ENCODE peak calls at places on chromosomes 1 and 21, in ten cellular contexts. L is GM12865, B is EL, Y is NCI-H2081, U is H54, A is PC-9, R is hippocampal formation, J is hepatic stellate cell, P is endodermal cell, H is cardiac fibroblast. F is an unnamed sample.

GRCh38 chr1:53572061-53572801 is 113.0 kb downstream of the DMRTB1 start:
- DNase-seq in L (no peak), R (no peak), B (peak; percentile 88), A (peak; percentile 78), P (peak; percentile 70), J (peak; percentile 70), Y (peak; percentile 64), U (peak; percentile 79), H (peak; percentile 42), F (peak; percentile 59)

GRCh38 chr1:20153000-20153418 is 13.9 kb downstream of the PLA2G2F start:
- DNase-seq in J (no peak), H (peak; percentile 29), L (no peak), B (no peak), Y (no peak), R (peak; percentile 31), A (peak; percentile 53), U (no peak), P (peak; percentile 79), F (no peak)

GRCh38 chr1:66326867-66327266 is 207.1 kb upstream of the SGIP1 start:
- DNase-seq in L (no peak), U (no peak), B (no peak), A (no peak), H (no peak), J (no peak), R (no peak), P (no peak), Y (no peak), F (no peak)

GRCh38 chr1:19396280-19396679 is 84.2 kb downstream of the SLC66A1 start:
- DNase-seq in L (no peak), U (no peak), R (no peak), Y (no peak), B (no peak), J (no peak), A (no peak), H (no peak), P (no peak), F (no peak)

GRCh38 chr1:155008015-155008941 is 5.7 kb downstream of the ZBTB7B start:
- DNase-seq in P (no peak), J (no peak), Y (no peak), R (peak; percentile 36), U (no peak), L (no peak), A (no peak), H (no peak), B (no peak), F (no peak)

GRCh38 chr1:203505526-203506189 is 11.7 kb downstream of the OPTC start:
- DNase-seq in B (peak; percentile 26), U (no peak), L (no peak), J (no peak), A (no peak), H (no peak), Y (no peak), R (no peak), P (no peak), F (no peak)

GRCh38 chr1:92858564-92859399 is 26.9 kb downstream of the RPL5 start:
- DNase-seq in A (peak; percentile 45), H (peak; percentile 88), Y (peak; percentile 70), R (peak; percentile 39), L (peak; percentile 84), B (peak; percentile 80), P (peak; percentile 75), U (peak; percentile 9), J (peak; percentile 62), F (peak; percentile 80)

GRCh38 chr1:232676307-232676706 is 46.4 kb upstream of the SIPA1L2 start:
- DNase-seq in P (no peak), H (no peak), A (no peak), J (no peak), L (no peak), B (no peak), U (no peak), Y (no peak), R (no peak), F (no peak)

GRCh38 chr1:237478842-237479241 is 411.9 kb downstream of the ZP4 start:
- DNase-seq in L (no peak), U (no peak), P (no peak), J (no peak), A (no peak), R (no peak), H (no peak), Y (no peak), B (no peak), F (no peak)

GRCh38 chr1:112581530-112582192 is 37.3 kb downstream of the ST7L start:
- DNase-seq in Y (no peak), H (no peak), A (no peak), U (no peak), J (no peak), L (no peak), B (no peak), R (no peak), P (no peak), F (no peak)

GRCh38 chr1:103514920-103515503 is 10.5 kb upstream of the RNPC3 start:
- DNase-seq in R (no peak), U (no peak), B (peak; percentile 63), L (peak; percentile 71), A (peak; percentile 1), H (peak; percentile 74), P (no peak), J (peak; percentile 6), Y (peak; percentile 25), F (peak; percentile 73)

GRCh38 chr1:211118407-211119102 is 15.4 kb downstream of the KCNH1 start:
- DNase-seq in P (no peak), A (no peak), R (no peak), Y (no peak), B (peak; percentile 77), L (no peak), U (no peak), H (no peak), J (no peak), F (no peak)

GRCh38 chr21:45830221-45830640 is 151.3 kb upstream of the COL6A1 start:
- DNase-seq in P (no peak), H (no peak), L (no peak), U (no peak), R (no peak), Y (no peak), A (no peak), B (no peak), J (no peak), F (no peak)

GRCh38 chr1:244326757-244327156 is 125.0 kb downstream of the ADSS2 start:
- DNase-seq in A (no peak), P (no peak), H (no peak), Y (peak; percentile 77), L (no peak), R (no peak), U (no peak), B (no peak), J (no peak), F (no peak)